ENCODE peak calls at places on chromosome 4, in nine cellular contexts. N is dorsolateral prefrontal cortex; F is CD8-positive, alpha-beta T cell; B is natural killer cell; V is ovary; U is lower leg skin; E is lung; I is neural crest cell; D is HFFc6. X is an unnamed sample.
A peak's percentile ranks its signal among the peaks of the same experiment; 100 is the strongest.

GRCh38 chr4:56979674-56980073 is 978 bp downstream of the POLR2B start:
- DNase-seq in N (no peak), F (peak; percentile 59), B (peak; percentile 59), V (no peak), U (no peak), E (no peak), I (peak; percentile 14), D (no peak), X (no peak)

GRCh38 chr4:185685804-185686203 is 126.2 kb downstream of the SORBS2 start:
- DNase-seq in N (no peak), F (no peak), B (no peak), V (no peak), U (no peak), E (no peak), I (no peak), D (no peak), X (no peak)

GRCh38 chr4:139568206-139568969 is 12.4 kb upstream of the SETD7 start:
- DNase-seq in N (peak; percentile 55), F (no peak), B (no peak), V (no peak), U (no peak), E (no peak), I (no peak), D (no peak), X (no peak)

GRCh38 chr4:166602068-166602467 is 632.2 kb downstream of the SPOCK3 start:
- DNase-seq in N (no peak), F (no peak), B (no peak), V (no peak), U (no peak), E (no peak), I (no peak), D (no peak), X (no peak)

GRCh38 chr4:153215976-153216375 is 11.7 kb downstream of the TRIM2 start:
- DNase-seq in N (no peak), F (no peak), B (no peak), V (no peak), U (no peak), E (no peak), I (no peak), D (no peak), X (no peak)

GRCh38 chr4:75015627-75016026 is 82.7 kb downstream of the PARM1 start:
- DNase-seq in N (no peak), F (no peak), B (no peak), V (no peak), U (no peak), E (peak; percentile 42), I (no peak), D (no peak), X (no peak)

GRCh38 chr4:136329042-136329662 is 1203.1 kb downstream of the PCDH18 start:
- DNase-seq in N (no peak), F (no peak), B (no peak), V (no peak), U (no peak), E (no peak), I (no peak), D (no peak), X (no peak)

GRCh38 chr4:66653937-66654336 is 891.4 kb downstream of the CENPC start:
- DNase-seq in N (no peak), F (no peak), B (no peak), V (no peak), U (no peak), E (no peak), I (no peak), D (no peak), X (no peak)

GRCh38 chr4:29536745-29537144 is 1183.4 kb upstream of the PCDH7 start:
- DNase-seq in N (no peak), F (no peak), B (no peak), V (no peak), U (no peak), E (no peak), I (no peak), D (no peak), X (no peak)

GRCh38 chr4:129082302-129082701 is 11.0 kb downstream of the SCLT1 start:
- DNase-seq in N (no peak), F (no peak), B (no peak), V (no peak), U (no peak), E (no peak), I (no peak), D (no peak), X (no peak)

GRCh38 chr4:151014521-151015457 is at the start of gene LRBA:
- DNase-seq in N (peak; percentile 52), F (peak; percentile 86), B (peak; percentile 73), V (peak; percentile 74), U (peak; percentile 77), E (peak; percentile 90), I (peak; percentile 52), D (peak; percentile 28), X (peak; percentile 52)

GRCh38 chr4:105622269-105622668 is 69.8 kb downstream of the ARHGEF38 start:
- DNase-seq in N (no peak), F (no peak), B (no peak), V (no peak), U (no peak), E (no peak), I (no peak), D (no peak), X (no peak)

GRCh38 chr4:74583757-74584156 is 138.8 kb downstream of the AREG start:
- DNase-seq in N (no peak), F (no peak), B (no peak), V (no peak), U (no peak), E (no peak), I (no peak), D (no peak), X (no peak)

GRCh38 chr4:7384003-7384928 is 50.5 kb downstream of the PSAPL1 start:
- DNase-seq in N (peak; percentile 35), F (no peak), B (peak; percentile 7), V (no peak), U (no peak), E (no peak), I (no peak), D (no peak), X (peak; percentile 34)

GRCh38 chr4:108166441-108167315 is 2.1 kb downstream of the LEF1 start:
- DNase-seq in N (no peak), F (peak; percentile 58), B (peak; percentile 24), V (no peak), U (no peak), E (no peak), I (peak; percentile 31), D (no peak), X (peak; percentile 62)

DNA sequence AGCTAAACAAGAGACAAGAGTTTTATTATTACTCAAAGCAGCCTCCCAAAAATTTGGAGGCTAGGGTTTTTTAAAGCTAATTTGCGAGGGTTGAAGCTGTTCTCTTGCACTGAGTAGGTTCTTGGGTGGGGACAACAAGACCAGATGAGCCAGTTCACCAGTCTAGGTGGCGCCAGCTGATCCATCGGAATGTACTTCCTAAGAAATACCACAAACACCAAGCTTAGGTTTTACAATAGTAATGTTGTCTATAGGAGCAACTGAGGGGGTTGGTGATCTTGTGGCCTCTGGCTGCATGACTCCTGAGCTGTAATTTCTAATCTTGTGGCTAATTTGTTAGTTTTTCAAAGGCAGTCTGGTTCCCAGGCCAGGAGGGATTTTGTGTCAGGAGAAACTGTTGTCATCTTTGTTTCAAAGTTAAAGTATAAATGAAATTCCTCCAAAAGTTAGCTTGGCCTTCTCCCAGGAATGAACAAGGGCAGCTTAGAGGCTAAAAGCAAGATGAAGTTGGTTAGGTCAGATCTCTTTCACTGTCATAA is 130.6 kb downstream of the SLC7A11 start:
- DNase-seq in N (no peak), F (no peak), B (no peak), V (no peak), U (no peak), E (no peak), I (no peak), D (no peak), X (no peak)
- TF ChIP-seq CTCF in N (no peak), F (no peak), B (no peak), V (no peak), U (no peak), E (no peak), I (no peak), D (no peak), X (no peak)

DNA sequence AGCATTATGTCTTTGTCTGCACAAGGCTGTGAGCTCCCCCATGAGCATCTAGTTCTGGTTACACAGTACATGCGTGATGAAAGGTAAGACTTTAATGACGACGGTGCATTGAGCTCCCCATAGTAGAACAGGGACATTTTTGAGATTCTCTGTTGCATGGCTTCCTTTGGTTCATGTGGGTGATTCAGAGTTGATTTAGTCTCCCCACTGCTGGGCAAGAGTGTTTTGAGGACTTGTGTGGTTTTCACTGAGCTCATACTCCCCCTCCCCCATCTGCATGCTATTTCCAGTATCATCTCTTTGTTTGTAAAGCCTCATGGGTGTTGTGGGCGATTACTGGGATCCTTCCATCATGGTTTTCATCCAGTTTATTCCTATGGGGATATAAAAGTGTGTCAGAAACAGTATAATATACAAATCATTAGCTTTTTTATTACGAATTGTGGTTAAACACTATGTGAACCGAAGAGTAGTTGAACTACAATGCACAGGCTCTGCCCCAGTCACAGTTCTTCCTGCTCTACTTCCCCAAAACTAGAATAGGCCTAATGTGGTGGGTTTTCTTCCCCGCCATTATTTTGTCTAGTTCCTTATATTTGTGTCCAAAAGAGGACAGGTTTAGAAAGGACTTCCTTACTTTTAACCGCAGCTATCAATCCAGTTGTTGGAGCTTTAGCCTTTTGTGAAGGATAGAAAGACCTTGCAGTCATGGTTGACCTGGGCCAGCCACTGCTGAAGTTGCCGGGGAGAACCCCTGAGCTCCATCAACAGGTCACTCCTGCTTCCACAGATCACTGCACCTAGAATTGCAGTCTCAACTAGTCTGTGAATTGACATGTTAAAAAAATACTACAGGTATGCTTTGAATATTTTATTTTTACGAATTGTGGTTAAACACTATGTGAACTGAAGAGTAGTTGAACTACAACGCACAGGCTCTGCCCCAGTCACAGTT is 30.4 kb downstream of the KIT start:
- DNase-seq in N (no peak), F (no peak), B (no peak), V (no peak), U (no peak), E (no peak), I (no peak), D (no peak), X (no peak)
- TF ChIP-seq CTCF in N (no peak), F (no peak), B (no peak), V (no peak), U (no peak), E (no peak), I (no peak), D (no peak), X (no peak)

DNA sequence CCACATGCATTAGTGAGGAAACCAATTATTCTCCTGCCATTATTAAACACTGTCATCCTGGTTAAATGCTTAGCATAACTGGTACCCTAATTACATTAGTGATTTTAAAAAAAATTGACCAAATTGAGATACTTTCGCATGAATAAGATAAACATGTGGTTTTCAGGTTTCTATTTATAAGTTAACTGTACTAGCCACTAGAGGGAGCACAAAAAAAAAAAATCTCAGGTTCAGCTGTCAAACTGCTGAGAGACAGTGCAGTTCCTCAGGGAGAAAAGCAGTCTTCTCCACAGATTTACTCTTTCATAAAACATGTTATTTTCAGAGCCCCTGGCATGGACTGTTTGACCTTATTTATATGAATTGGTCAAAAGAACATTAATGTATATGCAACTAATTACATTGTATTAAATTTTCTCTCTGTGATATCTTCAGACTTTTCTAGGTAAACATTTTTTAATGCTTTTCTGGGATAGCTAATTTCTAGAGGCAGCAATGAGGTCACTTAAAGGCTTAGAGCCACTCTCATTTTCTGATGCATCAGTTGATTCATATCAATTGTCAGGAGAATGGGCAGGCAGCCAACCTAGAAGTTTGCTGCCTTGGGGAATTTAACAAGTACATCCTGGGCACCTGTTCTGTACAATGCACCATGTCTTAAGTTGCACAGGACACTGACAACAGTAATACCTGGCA is 167.5 kb downstream of the CDS1 start:
- DNase-seq in N (no peak), F (no peak), B (no peak), V (no peak), U (no peak), E (no peak), I (no peak), D (peak; percentile 28), X (no peak)
- TF ChIP-seq CTCF in N (peak; percentile 81), F (peak; percentile 57), B (peak; percentile 19), V (peak; percentile 54), U (no peak), E (no peak), I (peak; percentile 80), D (peak; percentile 89), X (peak; percentile 81)

GRCh38 chr4:76558391-76559235 is 123.6 kb downstream of the SHROOM3 start:
- DNase-seq in N (no peak), F (no peak), B (no peak), V (no peak), U (no peak), E (no peak), I (no peak), D (peak; percentile 50), X (no peak)
- TF ChIP-seq CTCF in N (no peak), F (no peak), B (no peak), V (no peak), U (no peak), E (no peak), I (no peak), D (no peak), X (no peak)